ENCODE peak calls at places on chromosome 17, in four cellular contexts. O is T-helper 1 cell, N is GDM1, Z is fibroblast of mammary gland. J is an unnamed sample.

GRCh38 chr17:72687941-72688340 is 404.5 kb downstream of the SLC39A11 start:
- DNase-seq in Z (no peak), N (peak), O (no peak), J (no peak)

GRCh38 chr17:75783803-75784472 is 668 bp upstream of the UNK start:
- DNase-seq in N (no peak), O (no peak), Z (no peak), J (no peak)

GRCh38 chr17:50909765-50910661 is 43.9 kb upstream of the TOB1 start:
- DNase-seq in N (no peak), O (peak), Z (no peak), J (no peak)

GRCh38 chr17:68656666-68657065 is 55.5 kb upstream of the FAM20A start:
- DNase-seq in O (no peak), Z (no peak), N (no peak), J (no peak)

GRCh38 chr17:44850612-44851011 is 2.9 kb downstream of the HIGD1B start:
- DNase-seq in O (no peak), Z (no peak), N (no peak), J (no peak)

GRCh38 chr17:5198472-5198871 is 6.8 kb upstream of the ZNF594 start:
- DNase-seq in N (no peak), Z (no peak), O (no peak), J (no peak)

GRCh38 chr17:9451919-9452318 is 123.7 kb downstream of the STX8 start:
- DNase-seq in O (no peak), N (no peak), Z (no peak), J (no peak)

GRCh38 chr17:36931096-36931696 is 6.1 kb upstream of the LHX1 start:
- DNase-seq in O (no peak), N (no peak), Z (no peak), J (no peak)

GRCh38 chr17:57861000-57861736 is 11.3 kb upstream of the MRPS23 start:
- DNase-seq in O (peak), Z (no peak), N (peak), J (no peak)

GRCh38 chr17:77593081-77593480 is 365.4 kb upstream of the TNRC6C start:
- DNase-seq in O (no peak), Z (no peak), N (no peak), J (no peak)

GRCh38 chr17:33385133-33385532 is 92.0 kb upstream of the ASIC2 start:
- DNase-seq in Z (no peak), O (no peak), N (no peak), J (no peak)

GRCh38 chr17:1153795-1154546 is 25.8 kb downstream of the ABR start:
- DNase-seq in N (no peak), Z (peak), O (no peak), J (no peak)

GRCh38 chr17:72378414-72379395 is 257.9 kb downstream of the SOX9 start:
- DNase-seq in N (no peak), O (no peak), Z (no peak), J (no peak)

GRCh38 chr17:48499248-48499647 is 31.6 kb downstream of the HOXB1 start:
- DNase-seq in N (no peak), O (no peak), Z (peak), J (no peak)

GRCh38 chr17:38428150-38428642 is at the start of gene ARHGAP23:
- DNase-seq in N (peak), O (peak), Z (peak), J (peak)

GRCh38 chr17:9837551-9838471 is 12.1 kb downstream of the GLP2R start:
- DNase-seq in Z (peak), N (no peak), O (no peak), J (peak)

GRCh38 chr17:45368661-45369060 is 51.8 kb upstream of the MAP3K14 start:
- DNase-seq in O (no peak), Z (peak), N (no peak), J (no peak)

J was measured in T1000.